ENCODE peak calls at places on chromosomes 4 and X, in nine cellular contexts. B is GM23338, G is A549, P is HepG2, W is Panc1, A is SK-N-SH, Z is GM12878, L is HCT116, X is K562. C is an unnamed sample.
A peak's percentile ranks its signal among the peaks of the same experiment; 100 is the strongest.

GRCh38 chr4:69984030-69984443 is 11.7 kb upstream of the STATH start:
- DNase-seq in L (no peak), X (no peak), G (no peak), Z (no peak), A (no peak), B (peak; percentile 8), W (no peak), P (peak; percentile 79), C (no peak)

GRCh38 chr4:179698321-179698720 is 2256.1 kb upstream of the AGA start:
- DNase-seq in B (no peak), W (no peak), Z (no peak), X (no peak), P (no peak), G (no peak), A (no peak), L (no peak), C (no peak)

GRCh38 chr4:25523405-25523804 is 132.2 kb upstream of the SLC34A2 start:
- DNase-seq in Z (no peak), B (no peak), L (no peak), G (no peak), X (no peak), P (peak; percentile 15), W (no peak), A (no peak), C (no peak)

GRCh38 chr4:150050566-150050965 is 27.7 kb upstream of the DCLK2 start:
- DNase-seq in X (no peak), A (no peak), G (no peak), W (no peak), B (no peak), Z (no peak), L (no peak), P (no peak), C (no peak)

GRCh38 chr4:23969635-23970034 is 79.8 kb upstream of the PPARGC1A start:
- DNase-seq in Z (no peak), W (no peak), L (no peak), G (no peak), B (no peak), X (no peak), P (no peak), A (no peak), C (no peak)

GRCh38 chr4:52212751-52213150 is 161.6 kb downstream of the SPATA18 start:
- DNase-seq in X (no peak), B (no peak), A (peak; percentile 18), W (no peak), P (no peak), G (no peak), Z (no peak), L (no peak), C (no peak)

GRCh38 chr4:143531368-143531767 is 17.9 kb downstream of the SMARCA5 start:
- DNase-seq in Z (no peak), B (peak; percentile 17), X (no peak), W (no peak), P (peak; percentile 4), A (peak; percentile 3), G (no peak), L (no peak), C (no peak)

GRCh38 chr4:22921891-22922290 is 229.2 kb downstream of the GBA3 start:
- DNase-seq in G (no peak), W (no peak), P (no peak), L (no peak), A (no peak), Z (no peak), B (no peak), X (no peak), C (no peak)

GRCh38 chr4:142463195-142463594 is 382.9 kb downstream of the INPP4B start:
- DNase-seq in B (no peak), G (no peak), P (no peak), X (no peak), Z (no peak), A (no peak), L (no peak), W (no peak), C (no peak)

GRCh38 chr4:68021185-68021584 is 57.9 kb upstream of the TMPRSS11A start:
- DNase-seq in A (no peak), X (no peak), B (no peak), L (peak; percentile 51), G (no peak), Z (no peak), P (no peak), W (no peak), C (no peak)

GRCh38 chr4:73607375-73608026 is 12.7 kb downstream of the RASSF6 start:
- DNase-seq in P (no peak), X (no peak), A (no peak), L (no peak), G (no peak), B (no peak), W (no peak), Z (no peak), C (no peak)

GRCh38 chr4:99208719-99209075 is 10.3 kb downstream of the ADH6 start:
- DNase-seq in A (no peak), G (no peak), W (no peak), P (no peak), Z (no peak), L (no peak), B (peak; percentile 38), X (no peak), C (no peak)

GRCh38 chr4:8525383-8526120 is 54.6 kb upstream of the GPR78 start:
- DNase-seq in L (no peak), B (no peak), X (no peak), A (no peak), Z (no peak), G (no peak), W (no peak), P (no peak), C (no peak)

GRCh38 chr4:169745291-169745690 is 12.5 kb downstream of the HPF1 start:
- DNase-seq in B (no peak), L (no peak), P (no peak), A (no peak), W (no peak), Z (no peak), X (no peak), G (no peak), C (no peak)

GRCh38 chrX:29792335-29792734 is 423.0 kb upstream of the MAGEB2 start:
- DNase-seq in G (no peak), Z (no peak), L (no peak), W (no peak), A (no peak), X (no peak), P (no peak), B (no peak), C (no peak)

GRCh38 chrX:29797156-29797555 is 418.2 kb upstream of the MAGEB2 start:
- DNase-seq in B (no peak), A (no peak), Z (no peak), G (no peak), L (no peak), P (no peak), W (no peak), X (no peak), C (no peak)
- TF ChIP-seq CTCF in B (no peak), A (no peak), Z (no peak), G (no peak), L (no peak), P (no peak), W (no peak), X (no peak), C (no peak)

DNA sequence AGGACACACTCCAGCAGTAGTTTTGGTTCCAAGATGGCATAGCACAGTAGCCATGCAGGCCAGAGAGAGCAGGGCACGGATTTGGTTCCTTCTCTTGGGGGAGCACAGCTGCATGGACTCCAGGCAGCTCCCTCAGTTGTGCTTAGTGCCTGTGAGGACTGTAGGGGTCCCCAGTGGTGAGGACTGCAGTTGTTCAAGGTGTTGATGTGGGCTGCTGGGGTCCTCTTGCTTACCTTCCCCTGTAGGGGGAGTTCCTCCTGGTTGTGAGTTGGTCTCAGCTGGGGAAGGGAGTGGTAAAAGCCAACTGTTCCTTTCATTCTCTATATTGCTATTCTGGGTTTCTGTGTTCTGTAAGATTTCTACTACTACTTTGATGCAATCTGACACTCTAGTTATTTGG is 606.5 kb downstream of the MAGEB5 start:
- DNase-seq in G (no peak), L (peak; percentile 0), A (no peak), X (no peak), P (no peak), Z (no peak), W (no peak), B (peak; percentile 59), C (no peak)
- TF ChIP-seq REST in G (no peak), L (no peak), A (no peak), X (no peak), P (no peak), Z (no peak), W (no peak), B (no peak), C (no peak)

GRCh38 chr4:116058129-116058528 is 944.7 kb upstream of the NDST4 start:
- DNase-seq in G (no peak), A (no peak), W (no peak), X (no peak), P (no peak), Z (no peak), B (no peak), L (no peak), C (no peak)

DNA sequence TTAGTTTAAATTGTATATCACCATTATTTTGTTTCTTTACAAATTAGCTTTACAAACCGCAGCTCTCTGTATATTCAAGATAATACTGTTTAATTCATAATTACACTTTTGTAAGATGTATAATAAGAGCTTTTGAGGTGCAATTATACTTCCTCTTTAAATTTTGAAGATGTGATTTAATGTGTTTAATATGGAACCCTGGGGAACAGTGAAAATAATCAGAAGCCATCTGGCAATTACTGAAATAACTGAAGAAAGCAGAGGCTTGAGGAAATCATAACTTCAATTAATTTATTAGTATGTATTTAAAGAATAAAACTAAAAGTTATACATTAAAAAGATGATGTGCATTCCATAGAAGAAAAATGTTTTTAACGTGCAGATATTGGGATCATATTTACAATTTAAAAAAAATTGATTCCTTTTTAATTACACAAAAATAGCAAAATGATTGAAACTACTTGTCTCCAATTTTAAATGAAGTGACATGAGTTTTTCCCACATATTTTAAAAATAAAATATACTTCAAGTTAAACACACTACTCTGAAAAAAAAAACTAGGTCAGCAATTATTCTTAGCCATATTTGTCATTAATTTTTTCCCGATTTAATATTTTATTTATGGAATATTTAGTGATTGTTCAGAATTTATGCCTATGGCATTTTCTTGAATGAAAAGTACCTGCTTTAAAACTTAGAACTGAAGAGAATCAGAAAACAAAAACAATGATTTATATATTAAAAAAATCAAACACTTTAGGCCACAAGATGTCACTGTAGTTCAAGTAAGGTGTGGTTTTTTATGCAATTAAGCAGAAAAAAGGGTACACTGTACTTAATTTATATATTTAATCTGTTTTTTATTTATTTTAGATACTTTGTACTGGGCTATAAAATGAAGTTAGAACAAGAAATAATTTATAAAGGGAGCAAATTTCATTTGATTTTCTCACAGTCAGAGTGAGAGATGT is 942.7 kb upstream of the NDST4 start:
- DNase-seq in W (no peak), X (no peak), B (peak; percentile 35), G (no peak), P (no peak), A (peak; percentile 1), L (peak; percentile 22), Z (no peak), C (no peak)
- TF ChIP-seq CTCF in W (no peak), X (no peak), B (no peak), G (peak; percentile 34), P (no peak), A (peak; percentile 54), L (peak; percentile 17), Z (no peak), C (no peak)

DNA sequence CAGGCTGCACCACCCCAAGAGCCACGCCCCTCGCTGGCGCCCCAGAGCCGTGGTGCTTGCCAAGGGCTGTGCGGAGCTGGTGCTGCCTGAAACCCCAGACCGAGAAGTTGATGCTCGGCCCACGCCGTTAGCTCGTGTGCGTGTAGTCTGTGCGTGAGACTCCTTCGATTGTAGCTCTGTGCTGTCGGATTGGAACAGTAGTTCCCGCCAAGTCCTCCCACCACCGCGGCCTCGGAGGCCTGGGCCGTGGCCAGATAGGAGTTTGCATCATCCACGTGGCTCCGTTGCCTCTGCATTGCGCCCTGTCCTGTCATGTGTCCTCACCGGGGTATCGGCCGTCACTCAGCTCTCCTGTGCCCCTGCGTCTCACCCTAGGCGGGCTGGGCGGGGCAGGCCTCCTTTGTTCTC is 24.2 kb downstream of the TNIP2 start:
- DNase-seq in Z (no peak), A (no peak), B (no peak), P (no peak), W (no peak), L (no peak), X (no peak), G (no peak), C (no peak)
- TF ChIP-seq REST in Z (no peak), A (no peak), B (no peak), P (no peak), W (no peak), L (no peak), X (no peak), G (no peak), C (no peak)